ENCODE peak calls at places on chromosomes 11 and 22, in ten cellular contexts. J is CD8-positive, alpha-beta T cell; Q is A549; G is mammary epithelial cell; M is CD4-positive, CD25-positive, alpha-beta regulatory T cell; S is stomach; K is foreskin fibroblast; U is IMR-90; L is choroid plexus epithelial cell; D is NB4. V is an unnamed sample.

GRCh38 chr22:25919452-25919851 is 177.5 kb downstream of the MYO18B start:
- DNase-seq in U (no peak), Q (no peak), J (no peak), S (no peak), D (no peak), L (no peak), K (no peak), M (no peak), G (no peak), V (no peak)

GRCh38 chr22:17106785-17107546 is 14.2 kb downstream of the TMEM121B start:
- DNase-seq in U (no peak), K (no peak), J (no peak), M (no peak), S (no peak), D (peak; percentile 98), L (no peak), G (no peak), Q (no peak), V (no peak)

GRCh38 chr11:121024989-121025388 is 1.1 kb downstream of the TBCEL start:
- DNase-seq in M (no peak), U (peak; percentile 9), D (peak; percentile 24), G (peak; percentile 38), K (peak; percentile 38), J (no peak), Q (no peak), S (no peak), L (peak; percentile 36), V (peak; percentile 53)

GRCh38 chr11:14249121-14249963 is 109.6 kb downstream of the RRAS2 start:
- DNase-seq in K (peak; percentile 75), S (peak; percentile 64), D (peak; percentile 59), J (peak; percentile 62), Q (peak; percentile 57), M (peak; percentile 65), L (peak; percentile 73), G (peak; percentile 36), U (peak; percentile 53), V (peak; percentile 57)

GRCh38 chr11:33912405-33913361 is 20.8 kb upstream of the LMO2 start:
- DNase-seq in S (no peak), Q (peak; percentile 66), D (peak; percentile 96), J (no peak), K (peak; percentile 87), L (peak; percentile 95), U (peak; percentile 90), G (peak; percentile 87), M (no peak), V (peak; percentile 91)

GRCh38 chr11:64059339-64060176 is 23.8 kb downstream of the FLRT1 start:
- DNase-seq in G (no peak), K (no peak), L (no peak), M (no peak), U (no peak), Q (no peak), D (no peak), S (no peak), J (no peak), V (no peak)

GRCh38 chr11:94401773-94402265 is 600 bp upstream of the GPR83 start:
- DNase-seq in J (no peak), L (no peak), K (peak; percentile 18), G (no peak), Q (no peak), S (no peak), U (no peak), M (no peak), D (no peak), V (no peak)

GRCh38 chr22:18022851-18023250 is 1.5 kb downstream of the MICAL3 start:
- DNase-seq in D (no peak), G (no peak), L (no peak), S (no peak), U (no peak), M (no peak), Q (no peak), K (no peak), J (no peak), V (no peak)

GRCh38 chr11:83034673-83035014 is 37.1 kb downstream of the RAB30 start:
- DNase-seq in U (no peak), M (no peak), Q (no peak), L (no peak), S (no peak), J (no peak), K (no peak), D (no peak), G (no peak), V (no peak)
- H3K4me3 ChIP-seq in U (no peak overlapping the region), M (no peak overlapping the region), Q (no peak overlapping the region), L (no peak overlapping the region), S (no peak overlapping the region), J (no peak overlapping the region), K (peak overlapping the region; percentile 15), D (no peak overlapping the region), G (no peak overlapping the region), V (no peak overlapping the region)

GRCh38 chr11:16926868-16927267 is 87.3 kb downstream of the PLEKHA7 start:
- DNase-seq in K (no peak), M (no peak), G (no peak), Q (no peak), L (no peak), J (no peak), U (no peak), D (no peak), S (no peak), V (no peak)

GRCh38 chr11:16924826-16925494 is 89.3 kb downstream of the PLEKHA7 start:
- DNase-seq in J (no peak), Q (peak; percentile 74), S (peak; percentile 86), G (peak; percentile 84), D (no peak), L (peak; percentile 43), M (no peak), K (peak; percentile 64), U (no peak), V (no peak)

GRCh38 chr11:16923987-16924386 is 90.2 kb downstream of the PLEKHA7 start:
- DNase-seq in L (no peak), G (no peak), S (peak; percentile 42), K (no peak), J (no peak), Q (no peak), M (no peak), D (no peak), U (no peak), V (no peak)

GRCh38 chr11:16925495-16926065 is 88.6 kb downstream of the PLEKHA7 start:
- DNase-seq in M (no peak), D (no peak), U (no peak), J (no peak), L (peak; percentile 21), Q (peak; percentile 50), G (peak; percentile 75), S (no peak), K (peak; percentile 63), V (peak; percentile 36)

DNA sequence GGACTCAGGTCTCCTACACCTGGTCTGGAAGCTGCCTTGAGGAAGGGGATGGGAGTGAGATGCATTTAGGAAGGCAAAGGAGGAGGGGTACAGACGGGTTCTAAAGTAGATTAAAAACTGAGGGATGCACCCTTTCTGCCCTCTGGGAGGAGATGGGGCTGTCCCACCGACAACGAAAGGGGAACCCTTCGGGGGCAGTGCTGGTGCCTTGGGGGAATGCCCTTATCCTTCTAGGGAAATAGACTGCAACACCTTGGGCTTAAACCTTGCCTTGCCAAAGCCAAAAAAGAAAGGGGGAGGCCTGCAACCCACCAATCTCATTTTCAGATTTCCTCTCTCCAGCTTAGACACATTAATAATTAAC is 89.8 kb downstream of the PLEKHA7 start:
- DNase-seq in S (no peak), D (no peak), G (no peak), M (no peak), Q (no peak), J (no peak), K (no peak), L (no peak), U (no peak), V (no peak)
- H3K4me3 ChIP-seq in S (peak overlapping the region; percentile 58), D (no peak overlapping the region), G (peak overlapping the region; percentile 25), M (no peak overlapping the region), Q (peak overlapping the region; percentile 48), J (no peak overlapping the region), K (no peak overlapping the region), L (no peak overlapping the region), U (no peak overlapping the region), V (no peak overlapping the region)

GRCh38 chr22:50483106-50483505 is 1.8 kb downstream of the ADM2 start:
- DNase-seq in S (no peak), D (no peak), L (no peak), G (no peak), K (no peak), M (no peak), U (no peak), Q (no peak), J (no peak), V (no peak)

GRCh38 chr22:50482107-50483074 is 1.0 kb downstream of the ADM2 start:
- DNase-seq in J (no peak), U (no peak), M (no peak), Q (no peak), L (no peak), D (no peak), S (no peak), G (no peak), K (no peak), V (no peak)

GRCh38 chr22:50481440-50482106 is at the start of gene ADM2:
- DNase-seq in U (no peak), D (peak; percentile 40), S (peak; percentile 62), L (no peak), J (peak; percentile 50), M (peak; percentile 63), K (peak; percentile 62), Q (no peak), G (no peak), V (peak; percentile 38)

GRCh38 chr22:50479686-50480085 is 1.7 kb upstream of the ADM2 start:
- DNase-seq in L (no peak), Q (no peak), G (no peak), J (no peak), M (no peak), K (no peak), D (peak; percentile 25), U (no peak), S (no peak), V (no peak)

DNA sequence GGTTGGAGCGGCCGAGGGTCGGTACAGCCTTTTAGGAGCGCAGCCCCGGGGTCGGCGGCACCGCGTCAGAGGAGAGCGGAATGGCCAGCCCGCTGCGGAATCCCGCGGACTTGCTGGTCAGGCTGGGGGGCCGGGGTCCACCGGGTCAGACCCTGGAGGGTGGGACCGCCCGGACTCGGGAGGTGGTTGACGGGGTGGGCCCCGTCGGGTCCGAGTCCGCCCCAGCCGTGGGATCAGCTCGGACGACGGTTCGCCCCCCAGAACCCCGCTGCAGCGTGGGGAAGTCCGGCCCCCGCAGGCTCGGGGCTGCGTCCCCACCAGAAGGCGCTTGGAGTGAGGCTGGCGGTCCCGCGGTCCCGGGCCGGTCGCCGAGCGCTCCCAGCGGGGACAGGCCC is 301 bp upstream of the ADM2 start:
- DNase-seq in J (no peak), K (no peak), G (no peak), S (no peak), M (no peak), L (no peak), U (no peak), Q (no peak), D (no peak), V (no peak)
- H3K4me3 ChIP-seq in J (peak overlapping the region; percentile 45), K (peak overlapping the region; percentile 61), G (peak overlapping the region; percentile 71), S (peak overlapping the region; percentile 63), M (no peak overlapping the region), L (peak overlapping the region; percentile 65), U (peak overlapping the region; percentile 57), Q (peak overlapping the region; percentile 72), D (no peak overlapping the region), V (no peak overlapping the region)

DNA sequence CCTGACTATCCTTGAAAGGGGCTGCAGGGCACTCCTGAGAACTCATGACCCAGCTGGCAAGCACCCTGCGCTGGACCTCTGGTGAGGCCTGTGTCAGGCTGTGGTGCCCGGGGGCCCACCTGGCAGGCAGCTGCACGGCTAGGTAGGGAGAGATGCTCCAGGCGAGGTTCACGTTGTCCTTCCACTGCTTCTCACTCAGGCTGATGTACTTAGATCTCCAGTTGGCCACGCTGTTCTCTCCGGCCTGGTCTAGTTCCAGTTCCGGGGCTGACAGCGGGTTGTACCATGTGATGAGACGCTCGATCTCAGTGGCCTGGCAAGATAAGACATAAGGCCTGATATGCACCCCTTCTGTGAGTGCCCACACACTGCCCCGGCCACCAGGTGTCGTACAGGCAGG is 44.7 kb upstream of the SERPIND1 start:
- DNase-seq in L (no peak), G (no peak), K (no peak), M (no peak), U (no peak), D (no peak), Q (no peak), J (no peak), S (no peak), V (no peak)
- H3K4me3 ChIP-seq in L (no peak overlapping the region), G (no peak overlapping the region), K (no peak overlapping the region), M (no peak overlapping the region), U (no peak overlapping the region), D (no peak overlapping the region), Q (no peak overlapping the region), J (no peak overlapping the region), S (no peak overlapping the region), V (no peak overlapping the region)